ENCODE peak calls at places on chromosomes 6 and 20, in nine cellular contexts. I is stimulated activated CD8-positive, alpha-beta memory T cell treated with anti-CD3 and anti-CD28 coated beads, Interleukin-4, amount 100 ng/mL, for 4 hours; W is T-cell; S is CD8-positive, alpha-beta T cell; U is NCI-H1694; A is T-helper 17 cell; V is cardiac muscle cell; Q is activated CD8-positive, alpha-beta memory T cell treated with anti-CD3 and anti-CD28 coated beads for 24 hours; L is anterior cingulate cortex. P is an unnamed sample.

GRCh38 chr20:48215536-48215935 is 430.3 kb upstream of the SULF2 start:
- DNase-seq in U (no peak), L (no peak), A (no peak), S (no peak), W (no peak), Q (no peak), V (no peak), I (no peak), P (no peak)

GRCh38 chr6:39493717-39494116 is 171.2 kb upstream of the KCNK16 start:
- DNase-seq in A (no peak), L (no peak), I (no peak), V (no peak), Q (no peak), W (no peak), U (no peak), S (no peak), P (no peak)

GRCh38 chr6:129893513-129894098 is 32.5 kb upstream of the TMEM244 start:
- DNase-seq in I (no peak), L (no peak), V (no peak), U (no peak), S (no peak), Q (no peak), W (no peak), A (no peak), P (no peak)

GRCh38 chr6:31970604-31971271 is 1.2 kb downstream of the DXO start:
- DNase-seq in L (no peak), V (no peak), U (no peak), Q (no peak), A (no peak), W (no peak), S (no peak), I (no peak), P (no peak)

GRCh38 chr6:83862776-83863471 is 3.4 kb downstream of the CYB5R4 start:
- DNase-seq in Q (no peak), S (no peak), V (no peak), L (no peak), U (no peak), W (no peak), I (no peak), A (no peak), P (no peak)

GRCh38 chr6:5205877-5206840 is 54.6 kb downstream of the LYRM4 start:
- DNase-seq in A (no peak), L (peak), V (peak), W (no peak), S (no peak), Q (no peak), U (no peak), I (no peak), P (peak)

GRCh38 chr20:24160563-24161355 is 172.2 kb upstream of the GGTLC1 start:
- DNase-seq in W (no peak), I (no peak), L (peak), S (no peak), U (peak), A (no peak), V (peak), Q (no peak), P (no peak)

GRCh38 chr20:25204550-25205276 is 9.2 kb downstream of the ENTPD6 start:
- DNase-seq in W (no peak), L (no peak), Q (peak), V (no peak), S (no peak), I (no peak), A (no peak), U (no peak), P (no peak)

GRCh38 chr6:82078286-82078908 is 169.1 kb downstream of the IBTK start:
- DNase-seq in A (no peak), Q (no peak), U (no peak), V (no peak), L (no peak), S (no peak), I (no peak), W (no peak), P (no peak)

GRCh38 chr6:142014515-142014914 is 118.2 kb upstream of the GJE1 start:
- DNase-seq in A (no peak), W (no peak), I (no peak), S (no peak), V (no peak), Q (no peak), L (no peak), U (no peak), P (no peak)

GRCh38 chr6:63663147-63663877 is 27.7 kb downstream of the PHF3 start:
- DNase-seq in Q (no peak), W (no peak), V (no peak), S (no peak), A (no peak), L (no peak), U (no peak), I (no peak), P (no peak)

GRCh38 chr6:21955196-21955595 is 341.6 kb downstream of the PRL start:
- DNase-seq in V (no peak), U (no peak), W (no peak), L (no peak), Q (no peak), S (no peak), I (no peak), A (no peak), P (no peak)

GRCh38 chr6:35343092-35343834 is 905 bp downstream of the PPARD start:
- DNase-seq in V (no peak), A (no peak), I (no peak), Q (no peak), U (no peak), S (no peak), L (no peak), W (no peak), P (no peak)

GRCh38 chr20:62822788-62823651 is 6.2 kb downstream of the COL9A3 start:
- DNase-seq in S (no peak), I (no peak), U (peak), A (no peak), V (peak), L (no peak), Q (no peak), W (no peak), P (no peak)

GRCh38 chr6:111981441-111981840 is 72.5 kb upstream of the CCN6 start:
- DNase-seq in L (no peak), Q (no peak), A (no peak), I (no peak), U (no peak), V (no peak), S (no peak), W (no peak), P (no peak)

GRCh38 chr6:136208783-136209182 is 41.3 kb downstream of the MTFR2 start:
- DNase-seq in I (no peak), W (no peak), A (no peak), S (no peak), U (no peak), L (no peak), Q (no peak), V (no peak), P (no peak)

GRCh38 chr20:21159658-21160380 is 33.9 kb downstream of the KIZ start:
- DNase-seq in L (no peak), S (no peak), U (no peak), I (no peak), V (no peak), W (no peak), A (no peak), Q (no peak), P (no peak)

P was measured in amygdala.